ENCODE peak calls at places on chromosome 15, in ten cellular contexts. E is testis; X is stimulated activated CD4-positive, alpha-beta T cell treated with anti-CD3 and anti-CD28 coated beads, Interleukin-1b, Interleukin-23, amount 100 ng/mL, for 24 hours; M is AG20443; F is fibroblast of gingiva; O is caudate nucleus; K is cardiac muscle cell; Y is HEK293T; B is GM12865; J is HFFc6. G is an unnamed sample.

GRCh38 chr15:32838338-32838737 is 120.5 kb downstream of the GREM1 start:
- DNase-seq in E (no peak), X (no peak), M (no peak), F (no peak), O (peak), K (no peak), Y (no peak), B (no peak), J (no peak), G (no peak)

GRCh38 chr15:73994912-73995622 is 551 bp downstream of the PML start:
- DNase-seq in E (no peak), X (no peak), M (peak), F (no peak), O (no peak), K (peak), Y (peak), B (no peak), J (no peak), G (no peak)

GRCh38 chr15:39313467-39313866 is 267.4 kb upstream of the THBS1 start:
- DNase-seq in E (no peak), X (no peak), M (no peak), F (no peak), O (no peak), K (no peak), Y (no peak), B (no peak), J (no peak), G (no peak)

GRCh38 chr15:89122532-89123525 is 34.6 kb downstream of the ABHD2 start:
- DNase-seq in E (no peak), X (no peak), M (peak), F (no peak), O (no peak), K (no peak), Y (no peak), B (no peak), J (peak), G (no peak)

GRCh38 chr15:62021991-62022600 is 38.2 kb downstream of the VPS13C start:
- DNase-seq in E (no peak), X (no peak), M (no peak), F (no peak), O (no peak), K (peak), Y (no peak), B (no peak), J (no peak), G (no peak)

GRCh38 chr15:100729461-100729860 is 127.1 kb downstream of the ASB7 start:
- DNase-seq in E (no peak), X (no peak), M (no peak), F (no peak), O (no peak), K (no peak), Y (no peak), B (no peak), J (no peak), G (no peak)

GRCh38 chr15:64163662-64164362 is 990 bp upstream of the PPIB start:
- DNase-seq in E (peak), X (no peak), M (peak), F (peak), O (no peak), K (no peak), Y (no peak), B (peak), J (no peak), G (no peak)

GRCh38 chr15:82849556-82850241 is 40.3 kb downstream of the WHAMM start:
- DNase-seq in E (peak), X (no peak), M (peak), F (peak), O (no peak), K (peak), Y (peak), B (peak), J (peak), G (peak)

GRCh38 chr15:64461577-64462162 is 1.3 kb downstream of the ZNF609 start:
- DNase-seq in E (peak), X (no peak), M (peak), F (no peak), O (no peak), K (peak), Y (peak), B (peak), J (peak), G (no peak)

GRCh38 chr15:73686781-73687256 is 2.6 kb downstream of the CD276 start:
- DNase-seq in E (no peak), X (no peak), M (peak), F (peak), O (no peak), K (peak), Y (no peak), B (no peak), J (peak), G (no peak)

GRCh38 chr15:43433160-43433559 is 59.8 kb downstream of the TP53BP1 start:
- DNase-seq in E (no peak), X (no peak), M (peak), F (no peak), O (no peak), K (peak), Y (no peak), B (no peak), J (peak), G (no peak)

GRCh38 chr15:57708047-57708446 is 1.5 kb downstream of the POLR2M start:
- DNase-seq in E (no peak), X (no peak), M (no peak), F (peak), O (no peak), K (no peak), Y (no peak), B (no peak), J (no peak), G (no peak)

GRCh38 chr15:59165726-59166125 is 40.9 kb upstream of the LDHAL6B start:
- DNase-seq in E (no peak), X (no peak), M (no peak), F (no peak), O (no peak), K (peak), Y (no peak), B (peak), J (no peak), G (no peak)

GRCh38 chr15:55204464-55204863 is 7.7 kb upstream of the RSL24D1 start:
- DNase-seq in E (no peak), X (no peak), M (no peak), F (no peak), O (no peak), K (no peak), Y (no peak), B (no peak), J (no peak), G (no peak)

GRCh38 chr15:29331071-29331470 is 61.4 kb upstream of the NSMCE3 start:
- DNase-seq in E (no peak), X (no peak), M (no peak), F (no peak), O (no peak), K (no peak), Y (no peak), B (no peak), J (no peak), G (no peak)

GRCh38 chr15:76196286-76196948 is 114.9 kb downstream of the ETFA start:
- DNase-seq in E (peak), X (no peak), M (peak), F (peak), O (no peak), K (peak), Y (no peak), B (peak), J (peak), G (no peak)

GRCh38 chr15:101024709-101025108 is 105.6 kb downstream of the LRRK1 start:
- DNase-seq in E (peak), X (no peak), M (no peak), F (no peak), O (no peak), K (no peak), Y (no peak), B (no peak), J (no peak), G (peak)

GRCh38 chr15:29859981-29860745 is 37.9 kb upstream of the TJP1 start:
- DNase-seq in E (no peak), X (no peak), M (peak), F (no peak), O (no peak), K (peak), Y (no peak), B (no peak), J (peak), G (no peak)

GRCh38 chr15:73897441-73898261 is 24.3 kb downstream of the TBC1D21 start:
- DNase-seq in E (peak), X (peak), M (peak), F (peak), O (no peak), K (peak), Y (peak), B (peak), J (peak), G (no peak)

GRCh38 chr15:101314726-101315125 is 19.7 kb upstream of the SNRPA1 start:
- DNase-seq in E (no peak), X (no peak), M (no peak), F (no peak), O (no peak), K (no peak), Y (no peak), B (no peak), J (no peak), G (no peak)

GRCh38 chr15:70867911-70868467 is 14.0 kb upstream of the LARP6 start:
- DNase-seq in E (peak), X (no peak), M (peak), F (peak), O (no peak), K (peak), Y (no peak), B (no peak), J (no peak), G (no peak)

GRCh38 chr15:68311464-68311835 is 33.9 kb downstream of the FEM1B start:
- DNase-seq in E (peak), X (no peak), M (no peak), F (no peak), O (no peak), K (no peak), Y (no peak), B (no peak), J (no peak), G (no peak)

GRCh38 chr15:70200511-70200991 is 102.8 kb upstream of the TLE3 start:
- DNase-seq in E (no peak), X (no peak), M (no peak), F (peak), O (no peak), K (peak), Y (no peak), B (no peak), J (no peak), G (no peak)

GRCh38 chr15:77819841-77820728 is 187.4 kb upstream of the LINGO1 start:
- DNase-seq in E (peak), X (no peak), M (peak), F (no peak), O (no peak), K (peak), Y (peak), B (no peak), J (no peak), G (peak)

GRCh38 chr15:48493084-48493762 is 152.3 kb downstream of the FBN1 start:
- DNase-seq in E (no peak), X (no peak), M (peak), F (peak), O (no peak), K (peak), Y (no peak), B (no peak), J (peak), G (no peak)

GRCh38 chr15:100759116-100759515 is 120.5 kb upstream of the ALDH1A3 start:
- DNase-seq in E (no peak), X (no peak), M (peak), F (peak), O (no peak), K (peak), Y (no peak), B (no peak), J (peak), G (no peak)

GRCh38 chr15:78046796-78047341 is 30.6 kb downstream of the TBC1D2B start:
- DNase-seq in E (no peak), X (no peak), M (no peak), F (no peak), O (no peak), K (no peak), Y (no peak), B (peak), J (no peak), G (no peak)

GRCh38 chr15:59138243-59138642 is 33.3 kb downstream of the CCNB2 start:
- DNase-seq in E (peak), X (no peak), M (peak), F (peak), O (no peak), K (peak), Y (peak), B (peak), J (peak), G (no peak)

GRCh38 chr15:77107531-77108355 is 36.8 kb upstream of the TSPAN3 start:
- DNase-seq in E (peak), X (no peak), M (peak), F (peak), O (no peak), K (peak), Y (peak), B (peak), J (peak), G (peak)